ENCODE peak calls at places on chromosome 16, in eight cellular contexts. One of them, this sample, is unnamed.

GRCh38 chr16:85485379-85485778 is 127.7 kb upstream of the GSE1 start:
- DNase-seq in NCI-H1694 treated with DMSO at 0.1 percent for 48 hours: peak
- DNase-seq in colonic mucosa: no peak
- DNase-seq in AG10803: no peak
- DNase-seq in AG09309: no peak
- DNase-seq in HS-27A: no peak
- DNase-seq in astrocyte of the spinal cord: no peak
- DNase-seq in H7: no peak
- DNase-seq in this sample: no peak

GRCh38 chr16:89281189-89281577 is 63.7 kb downstream of the ZNF778 start:
- DNase-seq in NCI-H1694 treated with DMSO at 0.1 percent for 48 hours: no peak
- DNase-seq in colonic mucosa: no peak
- DNase-seq in AG10803: no peak
- DNase-seq in AG09309: no peak
- DNase-seq in HS-27A: no peak
- DNase-seq in astrocyte of the spinal cord: no peak
- DNase-seq in H7: no peak
- DNase-seq in this sample: no peak

GRCh38 chr16:56193951-56194726 is 2.9 kb downstream of the GNAO1 start:
- DNase-seq in NCI-H1694 treated with DMSO at 0.1 percent for 48 hours: peak
- DNase-seq in colonic mucosa: peak
- DNase-seq in AG10803: peak
- DNase-seq in AG09309: no peak
- DNase-seq in HS-27A: no peak
- DNase-seq in astrocyte of the spinal cord: peak
- DNase-seq in H7: peak
- DNase-seq in this sample: no peak

GRCh38 chr16:67888311-67888710 is 3.6 kb downstream of the NRN1L start:
- DNase-seq in NCI-H1694 treated with DMSO at 0.1 percent for 48 hours: no peak
- DNase-seq in colonic mucosa: no peak
- DNase-seq in AG10803: no peak
- DNase-seq in AG09309: no peak
- DNase-seq in HS-27A: no peak
- DNase-seq in astrocyte of the spinal cord: no peak
- DNase-seq in H7: no peak
- DNase-seq in this sample: no peak

GRCh38 chr16:57017251-57017650 is 27.9 kb downstream of the NLRC5 start:
- DNase-seq in NCI-H1694 treated with DMSO at 0.1 percent for 48 hours: no peak
- DNase-seq in colonic mucosa: no peak
- DNase-seq in AG10803: no peak
- DNase-seq in AG09309: no peak
- DNase-seq in HS-27A: no peak
- DNase-seq in astrocyte of the spinal cord: no peak
- DNase-seq in H7: no peak
- DNase-seq in this sample: no peak

GRCh38 chr16:28218109-28218508 is 6.3 kb upstream of the XPO6 start:
- DNase-seq in NCI-H1694 treated with DMSO at 0.1 percent for 48 hours: no peak
- DNase-seq in colonic mucosa: peak
- DNase-seq in AG10803: peak
- DNase-seq in AG09309: peak
- DNase-seq in HS-27A: no peak
- DNase-seq in astrocyte of the spinal cord: peak
- DNase-seq in H7: peak
- DNase-seq in this sample: peak

GRCh38 chr16:19088341-19088916 is 21.0 kb downstream of the COQ7 start:
- DNase-seq in NCI-H1694 treated with DMSO at 0.1 percent for 48 hours: no peak
- DNase-seq in colonic mucosa: no peak
- DNase-seq in AG10803: no peak
- DNase-seq in AG09309: no peak
- DNase-seq in HS-27A: no peak
- DNase-seq in astrocyte of the spinal cord: no peak
- DNase-seq in H7: no peak
- DNase-seq in this sample: no peak

GRCh38 chr16:64615647-64616280 is 506.1 kb downstream of the CDH11 start:
- DNase-seq in NCI-H1694 treated with DMSO at 0.1 percent for 48 hours: peak
- DNase-seq in colonic mucosa: peak
- DNase-seq in AG10803: peak
- DNase-seq in AG09309: peak
- DNase-seq in HS-27A: no peak
- DNase-seq in astrocyte of the spinal cord: peak
- DNase-seq in H7: no peak
- DNase-seq in this sample: no peak

GRCh38 chr16:49596119-49596518 is 222.5 kb downstream of the C16orf78 start:
- DNase-seq in NCI-H1694 treated with DMSO at 0.1 percent for 48 hours: no peak
- DNase-seq in colonic mucosa: no peak
- DNase-seq in AG10803: no peak
- DNase-seq in AG09309: no peak
- DNase-seq in HS-27A: no peak
- DNase-seq in astrocyte of the spinal cord: peak
- DNase-seq in H7: no peak
- DNase-seq in this sample: no peak

GRCh38 chr16:85473909-85474640 is 139.0 kb upstream of the GSE1 start:
- DNase-seq in NCI-H1694 treated with DMSO at 0.1 percent for 48 hours: peak
- DNase-seq in colonic mucosa: no peak
- DNase-seq in AG10803: peak
- DNase-seq in AG09309: no peak
- DNase-seq in HS-27A: no peak
- DNase-seq in astrocyte of the spinal cord: no peak
- DNase-seq in H7: peak
- DNase-seq in this sample: no peak

GRCh38 chr16:85924675-85925074 is 25.7 kb downstream of the IRF8 start:
- DNase-seq in NCI-H1694 treated with DMSO at 0.1 percent for 48 hours: no peak
- DNase-seq in colonic mucosa: no peak
- DNase-seq in AG10803: peak
- DNase-seq in AG09309: no peak
- DNase-seq in HS-27A: no peak
- DNase-seq in astrocyte of the spinal cord: no peak
- DNase-seq in H7: no peak
- DNase-seq in this sample: no peak

GRCh38 chr16:47888142-47888541 is 267.7 kb downstream of the ABCC12 start:
- DNase-seq in NCI-H1694 treated with DMSO at 0.1 percent for 48 hours: no peak
- DNase-seq in colonic mucosa: no peak
- DNase-seq in AG10803: peak
- DNase-seq in AG09309: no peak
- DNase-seq in HS-27A: peak
- DNase-seq in astrocyte of the spinal cord: peak
- DNase-seq in H7: no peak
- DNase-seq in this sample: peak

GRCh38 chr16:20359997-20360396 is 7.5 kb upstream of the UMOD start:
- DNase-seq in NCI-H1694 treated with DMSO at 0.1 percent for 48 hours: no peak
- DNase-seq in colonic mucosa: no peak
- DNase-seq in AG10803: no peak
- DNase-seq in AG09309: no peak
- DNase-seq in HS-27A: no peak
- DNase-seq in astrocyte of the spinal cord: no peak
- DNase-seq in H7: peak
- DNase-seq in this sample: no peak

GRCh38 chr16:88871730-88872416 is 5.4 kb upstream of the PABPN1L start:
- DNase-seq in NCI-H1694 treated with DMSO at 0.1 percent for 48 hours: no peak
- DNase-seq in colonic mucosa: no peak
- DNase-seq in AG10803: no peak
- DNase-seq in AG09309: no peak
- DNase-seq in HS-27A: no peak
- DNase-seq in astrocyte of the spinal cord: no peak
- DNase-seq in H7: no peak
- DNase-seq in this sample: no peak

GRCh38 chr16:19691161-19691850 is 26.7 kb downstream of the KNOP1 start:
- DNase-seq in NCI-H1694 treated with DMSO at 0.1 percent for 48 hours: no peak
- DNase-seq in colonic mucosa: no peak
- DNase-seq in AG10803: no peak
- DNase-seq in AG09309: no peak
- DNase-seq in HS-27A: no peak
- DNase-seq in astrocyte of the spinal cord: peak
- DNase-seq in H7: no peak
- DNase-seq in this sample: no peak

GRCh38 chr16:74601131-74601871 is 5.6 kb downstream of the GLG1 start:
- DNase-seq in NCI-H1694 treated with DMSO at 0.1 percent for 48 hours: no peak
- DNase-seq in colonic mucosa: peak
- DNase-seq in AG10803: no peak
- DNase-seq in AG09309: no peak
- DNase-seq in HS-27A: no peak
- DNase-seq in astrocyte of the spinal cord: no peak
- DNase-seq in H7: no peak
- DNase-seq in this sample: no peak

GRCh38 chr16:57281791-57282190 is 2.7 kb downstream of the PLLP start:
- DNase-seq in NCI-H1694 treated with DMSO at 0.1 percent for 48 hours: no peak
- DNase-seq in colonic mucosa: no peak
- DNase-seq in AG10803: no peak
- DNase-seq in AG09309: no peak
- DNase-seq in HS-27A: no peak
- DNase-seq in astrocyte of the spinal cord: no peak
- DNase-seq in H7: peak
- DNase-seq in this sample: no peak

GRCh38 chr16:67089101-67089500 is 20.6 kb upstream of the PHAF1 start:
- DNase-seq in NCI-H1694 treated with DMSO at 0.1 percent for 48 hours: no peak
- DNase-seq in colonic mucosa: no peak
- DNase-seq in AG10803: no peak
- DNase-seq in AG09309: no peak
- DNase-seq in HS-27A: no peak
- DNase-seq in astrocyte of the spinal cord: no peak
- DNase-seq in H7: no peak
- DNase-seq in this sample: no peak

GRCh38 chr16:10033561-10033960 is 148.7 kb downstream of the GRIN2A start:
- DNase-seq in NCI-H1694 treated with DMSO at 0.1 percent for 48 hours: peak
- DNase-seq in colonic mucosa: no peak
- DNase-seq in AG10803: no peak
- DNase-seq in AG09309: no peak
- DNase-seq in HS-27A: no peak
- DNase-seq in astrocyte of the spinal cord: no peak
- DNase-seq in H7: no peak
- DNase-seq in this sample: no peak

GRCh38 chr16:74760007-74760767 is 14.4 kb downstream of the FA2H start:
- DNase-seq in NCI-H1694 treated with DMSO at 0.1 percent for 48 hours: no peak
- DNase-seq in colonic mucosa: no peak
- DNase-seq in AG10803: no peak
- DNase-seq in AG09309: no peak
- DNase-seq in HS-27A: no peak
- DNase-seq in astrocyte of the spinal cord: no peak
- DNase-seq in H7: no peak
- DNase-seq in this sample: no peak

GRCh38 chr16:1772362-1772907 is at the start of gene EME2:
- DNase-seq in NCI-H1694 treated with DMSO at 0.1 percent for 48 hours: peak
- DNase-seq in colonic mucosa: peak
- DNase-seq in AG10803: no peak
- DNase-seq in AG09309: no peak
- DNase-seq in HS-27A: no peak
- DNase-seq in astrocyte of the spinal cord: no peak
- DNase-seq in H7: peak
- DNase-seq in this sample: no peak

GRCh38 chr16:54280751-54281150 is 5.8 kb downstream of the IRX3 start:
- DNase-seq in NCI-H1694 treated with DMSO at 0.1 percent for 48 hours: no peak
- DNase-seq in colonic mucosa: no peak
- DNase-seq in AG10803: peak
- DNase-seq in AG09309: no peak
- DNase-seq in HS-27A: no peak
- DNase-seq in astrocyte of the spinal cord: peak
- DNase-seq in H7: no peak
- DNase-seq in this sample: no peak

GRCh38 chr16:10180771-10181163 is 1.5 kb downstream of the GRIN2A start:
- DNase-seq in NCI-H1694 treated with DMSO at 0.1 percent for 48 hours: no peak
- DNase-seq in colonic mucosa: peak
- DNase-seq in AG10803: no peak
- DNase-seq in AG09309: no peak
- DNase-seq in HS-27A: no peak
- DNase-seq in astrocyte of the spinal cord: no peak
- DNase-seq in H7: peak
- DNase-seq in this sample: no peak

GRCh38 chr16:57469917-57470470 is 7.5 kb downstream of the POLR2C start:
- DNase-seq in NCI-H1694 treated with DMSO at 0.1 percent for 48 hours: no peak
- DNase-seq in colonic mucosa: no peak
- DNase-seq in AG10803: no peak
- DNase-seq in AG09309: no peak
- DNase-seq in HS-27A: no peak
- DNase-seq in astrocyte of the spinal cord: no peak
- DNase-seq in H7: no peak
- DNase-seq in this sample: no peak

GRCh38 chr16:66832190-66832589 is 1.4 kb upstream of the NAE1 start:
- DNase-seq in NCI-H1694 treated with DMSO at 0.1 percent for 48 hours: no peak
- DNase-seq in colonic mucosa: no peak
- DNase-seq in AG10803: no peak
- DNase-seq in AG09309: no peak
- DNase-seq in HS-27A: no peak
- DNase-seq in astrocyte of the spinal cord: no peak
- DNase-seq in H7: no peak
- DNase-seq in this sample: no peak

This sample was measured in SW 1271.